ENCODE peak calls at places on chromosome 5, in six cellular contexts. R, E, Y, L, B and O are unnamed samples.

GRCh38 chr5:117454716-117455212 is 880.1 kb upstream of the SEMA6A start:
- DNase-seq in R (peak; percentile 61), E (peak; percentile 15), Y (peak; percentile 45), L (peak; percentile 39), B (peak; percentile 12), O (no peak)

GRCh38 chr5:72606525-72606924 is 99.3 kb upstream of the ZNF366 start:
- DNase-seq in R (no peak), E (no peak), Y (no peak), L (no peak), B (no peak), O (no peak)

GRCh38 chr5:65981969-65982368 is 55.6 kb downstream of the ERBIN start:
- DNase-seq in R (no peak), E (no peak), Y (no peak), L (no peak), B (no peak), O (no peak)

GRCh38 chr5:59259238-59259637 is 634.3 kb downstream of the PDE4D start:
- DNase-seq in R (no peak), E (peak; percentile 38), Y (no peak), L (no peak), B (no peak), O (no peak)

GRCh38 chr5:74595143-74595915 is 45.2 kb downstream of the ENC1 start:
- DNase-seq in R (no peak), E (peak; percentile 52), Y (peak; percentile 31), L (peak; percentile 92), B (peak; percentile 17), O (no peak)

GRCh38 chr5:61587120-61587519 is 255.1 kb downstream of the ZSWIM6 start:
- DNase-seq in R (no peak), E (no peak), Y (no peak), L (peak; percentile 35), B (no peak), O (no peak)

GRCh38 chr5:172758077-172758835 is 12.7 kb downstream of the DUSP1 start:
- DNase-seq in R (no peak), E (peak; percentile 89), Y (peak; percentile 90), L (peak; percentile 97), B (peak; percentile 32), O (no peak)

GRCh38 chr5:17252543-17252942 is 35.1 kb downstream of the BASP1 start:
- DNase-seq in R (no peak), E (no peak), Y (peak; percentile 20), L (no peak), B (no peak), O (no peak)

GRCh38 chr5:34533582-34534236 is 122.4 kb upstream of the RAI14 start:
- DNase-seq in R (no peak), E (no peak), Y (no peak), L (no peak), B (no peak), O (no peak)

GRCh38 chr5:112141582-112141981 is 277.5 kb downstream of the EPB41L4A start:
- DNase-seq in R (no peak), E (no peak), Y (no peak), L (no peak), B (no peak), O (no peak)